ENCODE peak calls at places on chromosomes 5 and 9, in eight cellular contexts. One of them, this sample, is unnamed. For H3K36me3, H3K27me3 and H3K4me1, the result is how much of the 10 kb centered on the place peaks cover.

GRCh38 chr9:132404228-132404881 is 2.3 kb downstream of the TTF1 start:
- DNase-seq in mammary epithelial cell: no peak
- DNase-seq in adrenal gland: no peak
- DNase-seq in RWPE2: no peak
- DNase-seq in naive thymus-derived CD4-positive, alpha-beta T cell: no peak
- DNase-seq in heart left ventricle: no peak
- DNase-seq in PC-9: no peak
- DNase-seq in left ventricle myocardium inferior: no peak
- DNase-seq in this sample: no peak

GRCh38 chr9:33750307-33750838 is 45.0 kb upstream of the PRSS3 start:
- DNase-seq in left ventricle myocardium inferior: no peak
- DNase-seq in heart left ventricle: no peak
- DNase-seq in PC-9: peak
- DNase-seq in mammary epithelial cell: no peak
- DNase-seq in adrenal gland: no peak
- DNase-seq in RWPE2: no peak
- DNase-seq in naive thymus-derived CD4-positive, alpha-beta T cell: no peak
- DNase-seq in this sample: peak

GRCh38 chr5:134024811-134025210 is 20.0 kb upstream of the VDAC1 start:
- DNase-seq in PC-9: no peak
- DNase-seq in mammary epithelial cell: no peak
- DNase-seq in adrenal gland: no peak
- DNase-seq in naive thymus-derived CD4-positive, alpha-beta T cell: no peak
- DNase-seq in left ventricle myocardium inferior: no peak
- DNase-seq in heart left ventricle: no peak
- DNase-seq in RWPE2: no peak
- DNase-seq in this sample: no peak

GRCh38 chr5:88999853-89000252 is 116.9 kb upstream of the MEF2C start:
- DNase-seq in RWPE2: no peak
- DNase-seq in PC-9: no peak
- DNase-seq in mammary epithelial cell: no peak
- DNase-seq in adrenal gland: no peak
- DNase-seq in heart left ventricle: no peak
- DNase-seq in left ventricle myocardium inferior: no peak
- DNase-seq in naive thymus-derived CD4-positive, alpha-beta T cell: no peak
- DNase-seq in this sample: no peak

GRCh38 chr5:115583474-115583873 is 18.8 kb downstream of the TICAM2 start:
- DNase-seq in naive thymus-derived CD4-positive, alpha-beta T cell: no peak
- DNase-seq in left ventricle myocardium inferior: no peak
- DNase-seq in PC-9: no peak
- DNase-seq in adrenal gland: no peak
- DNase-seq in mammary epithelial cell: no peak
- DNase-seq in heart left ventricle: no peak
- DNase-seq in RWPE2: no peak
- DNase-seq in this sample: no peak

GRCh38 chr5:84373506-84373905 is 11.2 kb downstream of the EDIL3 start:
- DNase-seq in RWPE2: no peak
- DNase-seq in PC-9: no peak
- DNase-seq in adrenal gland: no peak
- DNase-seq in left ventricle myocardium inferior: no peak
- DNase-seq in naive thymus-derived CD4-positive, alpha-beta T cell: no peak
- DNase-seq in heart left ventricle: no peak
- DNase-seq in mammary epithelial cell: no peak
- DNase-seq in this sample: no peak

GRCh38 chr5:114789773-114790402 is 379.8 kb downstream of the TRIM36 start:
- DNase-seq in mammary epithelial cell: peak
- DNase-seq in RWPE2: no peak
- DNase-seq in adrenal gland: no peak
- DNase-seq in left ventricle myocardium inferior: no peak
- DNase-seq in heart left ventricle: no peak
- DNase-seq in naive thymus-derived CD4-positive, alpha-beta T cell: no peak
- DNase-seq in PC-9: no peak
- DNase-seq in this sample: no peak

GRCh38 chr9:35859310-35859994 is 10.7 kb downstream of the OR13J1 start:
- DNase-seq in heart left ventricle: peak
- DNase-seq in naive thymus-derived CD4-positive, alpha-beta T cell: no peak
- DNase-seq in RWPE2: no peak
- DNase-seq in PC-9: no peak
- DNase-seq in left ventricle myocardium inferior: no peak
- DNase-seq in mammary epithelial cell: peak
- DNase-seq in adrenal gland: peak
- DNase-seq in this sample: no peak

GRCh38 chr9:69809304-69809863 is 11.2 kb upstream of the CFAP95 start:
- DNase-seq in mammary epithelial cell: peak
- DNase-seq in PC-9: no peak
- DNase-seq in RWPE2: no peak
- DNase-seq in left ventricle myocardium inferior: no peak
- DNase-seq in heart left ventricle: no peak
- DNase-seq in naive thymus-derived CD4-positive, alpha-beta T cell: no peak
- DNase-seq in adrenal gland: no peak
- DNase-seq in this sample: no peak
- H3K36me3 ChIP-seq in mammary epithelial cell: under half
- H3K36me3 ChIP-seq in PC-9: under half
- H3K36me3 ChIP-seq in RWPE2: under half
- H3K36me3 ChIP-seq in left ventricle myocardium inferior: under half
- H3K36me3 ChIP-seq in heart left ventricle: under half
- H3K36me3 ChIP-seq in naive thymus-derived CD4-positive, alpha-beta T cell: under half
- H3K36me3 ChIP-seq in adrenal gland: under half
- H3K36me3 ChIP-seq in this sample: under half

GRCh38 chr9:127384016-127384730 is 12.8 kb upstream of the SLC2A8 start:
- DNase-seq in PC-9: no peak
- DNase-seq in naive thymus-derived CD4-positive, alpha-beta T cell: no peak
- DNase-seq in RWPE2: no peak
- DNase-seq in adrenal gland: no peak
- DNase-seq in heart left ventricle: no peak
- DNase-seq in left ventricle myocardium inferior: no peak
- DNase-seq in mammary epithelial cell: no peak
- DNase-seq in this sample: no peak
- H3K27me3 ChIP-seq in PC-9: under half
- H3K27me3 ChIP-seq in naive thymus-derived CD4-positive, alpha-beta T cell: under half
- H3K27me3 ChIP-seq in RWPE2: under half
- H3K27me3 ChIP-seq in adrenal gland: under half
- H3K27me3 ChIP-seq in heart left ventricle: under half
- H3K27me3 ChIP-seq in left ventricle myocardium inferior: under half
- H3K27me3 ChIP-seq in mammary epithelial cell: under half
- H3K27me3 ChIP-seq in this sample: under half

GRCh38 chr9:6783753-6784152 is 26.0 kb downstream of the KDM4C start:
- DNase-seq in left ventricle myocardium inferior: no peak
- DNase-seq in heart left ventricle: no peak
- DNase-seq in naive thymus-derived CD4-positive, alpha-beta T cell: no peak
- DNase-seq in adrenal gland: no peak
- DNase-seq in mammary epithelial cell: no peak
- DNase-seq in PC-9: no peak
- DNase-seq in RWPE2: no peak
- DNase-seq in this sample: no peak
- H3K4me1 ChIP-seq in left ventricle myocardium inferior: half or more
- H3K4me1 ChIP-seq in heart left ventricle: under half
- H3K4me1 ChIP-seq in naive thymus-derived CD4-positive, alpha-beta T cell: half or more
- H3K4me1 ChIP-seq in adrenal gland: under half
- H3K4me1 ChIP-seq in mammary epithelial cell: under half
- H3K4me1 ChIP-seq in PC-9: under half
- H3K4me1 ChIP-seq in RWPE2: under half
- H3K4me1 ChIP-seq in this sample: under half

GRCh38 chr5:62385816-62386400 is 17.8 kb downstream of the DIMT1 start:
- DNase-seq in RWPE2: no peak
- DNase-seq in mammary epithelial cell: peak
- DNase-seq in PC-9: peak
- DNase-seq in adrenal gland: no peak
- DNase-seq in naive thymus-derived CD4-positive, alpha-beta T cell: no peak
- DNase-seq in heart left ventricle: no peak
- DNase-seq in left ventricle myocardium inferior: no peak
- DNase-seq in this sample: no peak
- H3K36me3 ChIP-seq in RWPE2: half or more
- H3K36me3 ChIP-seq in mammary epithelial cell: under half
- H3K36me3 ChIP-seq in PC-9: under half
- H3K36me3 ChIP-seq in adrenal gland: half or more
- H3K36me3 ChIP-seq in naive thymus-derived CD4-positive, alpha-beta T cell: half or more
- H3K36me3 ChIP-seq in heart left ventricle: half or more
- H3K36me3 ChIP-seq in left ventricle myocardium inferior: half or more
- H3K36me3 ChIP-seq in this sample: under half

GRCh38 chr5:173243215-173243614 is 8.2 kb upstream of the NKX2-5 start:
- DNase-seq in PC-9: no peak
- DNase-seq in left ventricle myocardium inferior: no peak
- DNase-seq in mammary epithelial cell: no peak
- DNase-seq in adrenal gland: no peak
- DNase-seq in naive thymus-derived CD4-positive, alpha-beta T cell: no peak
- DNase-seq in RWPE2: no peak
- DNase-seq in heart left ventricle: no peak
- DNase-seq in this sample: no peak
- H3K27me3 ChIP-seq in PC-9: under half
- H3K27me3 ChIP-seq in left ventricle myocardium inferior: half or more
- H3K27me3 ChIP-seq in mammary epithelial cell: half or more
- H3K27me3 ChIP-seq in adrenal gland: half or more
- H3K27me3 ChIP-seq in naive thymus-derived CD4-positive, alpha-beta T cell: under half
- H3K27me3 ChIP-seq in RWPE2: half or more
- H3K27me3 ChIP-seq in heart left ventricle: half or more
- H3K27me3 ChIP-seq in this sample: under half

This sample was measured in small intestine.